ENCODE peak calls at places on chromosomes 7 and 10, in four cellular contexts. One of them, this sample, is unnamed.

GRCh38 chr7:46389131-46389530 is 468.1 kb upstream of the IGFBP3 start:
- DNase-seq in ovary: no peak
- DNase-seq in right lobe of liver: no peak
- DNase-seq in neural progenitor cell: no peak
- DNase-seq in this sample: no peak

GRCh38 chr7:42832672-42833071 is 79.2 kb downstream of the C7orf25 start:
- DNase-seq in right lobe of liver: no peak
- DNase-seq in neural progenitor cell: no peak
- DNase-seq in ovary: no peak
- DNase-seq in this sample: no peak

GRCh38 chr10:52488606-52489485 is 174.8 kb downstream of the DKK1 start:
- DNase-seq in ovary: no peak
- DNase-seq in neural progenitor cell: peak
- DNase-seq in right lobe of liver: no peak
- DNase-seq in this sample: peak

GRCh38 chr7:74587435-74588126 is 69.9 kb upstream of the GTF2I start:
- DNase-seq in neural progenitor cell: peak
- DNase-seq in right lobe of liver: peak
- DNase-seq in ovary: peak
- DNase-seq in this sample: peak

GRCh38 chr10:43304079-43304686 is 37.3 kb upstream of the RASGEF1A start:
- DNase-seq in neural progenitor cell: no peak
- DNase-seq in ovary: no peak
- DNase-seq in right lobe of liver: no peak
- DNase-seq in this sample: no peak

GRCh38 chr7:155581107-155581830 is 34.9 kb upstream of the CNPY1 start:
- DNase-seq in right lobe of liver: no peak
- DNase-seq in ovary: no peak
- DNase-seq in neural progenitor cell: no peak
- DNase-seq in this sample: no peak

GRCh38 chr7:3832199-3832598 is 531.1 kb downstream of the SDK1 start:
- DNase-seq in right lobe of liver: no peak
- DNase-seq in ovary: no peak
- DNase-seq in neural progenitor cell: no peak
- DNase-seq in this sample: no peak

GRCh38 chr10:5854178-5854570 is 35.5 kb downstream of the ANKRD16 start:
- DNase-seq in neural progenitor cell: no peak
- DNase-seq in ovary: no peak
- DNase-seq in right lobe of liver: no peak
- DNase-seq in this sample: no peak

GRCh38 chr10:68172324-68172723 is 59.6 kb downstream of the ATOH7 start:
- DNase-seq in neural progenitor cell: no peak
- DNase-seq in ovary: no peak
- DNase-seq in right lobe of liver: no peak
- DNase-seq in this sample: no peak

GRCh38 chr7:44978511-44979366 is at the start of gene MYO1G:
- DNase-seq in ovary: no peak
- DNase-seq in neural progenitor cell: no peak
- DNase-seq in right lobe of liver: peak
- DNase-seq in this sample: no peak

GRCh38 chr10:46530249-46531186 is 25.9 kb downstream of the GPRIN2 start:
- DNase-seq in right lobe of liver: peak
- DNase-seq in ovary: no peak
- DNase-seq in neural progenitor cell: no peak
- DNase-seq in this sample: peak

GRCh38 chr7:140141256-140141655 is 35.5 kb downstream of the KDM7A start:
- DNase-seq in right lobe of liver: no peak
- DNase-seq in ovary: no peak
- DNase-seq in neural progenitor cell: no peak
- DNase-seq in this sample: no peak

GRCh38 chr7:5283421-5284303 is 919 bp downstream of the SLC29A4 start:
- DNase-seq in neural progenitor cell: peak
- DNase-seq in right lobe of liver: no peak
- DNase-seq in ovary: no peak
- DNase-seq in this sample: no peak

GRCh38 chr10:132096223-132096622 is 30.5 kb downstream of the JAKMIP3 start:
- DNase-seq in right lobe of liver: no peak
- DNase-seq in ovary: no peak
- DNase-seq in neural progenitor cell: no peak
- DNase-seq in this sample: peak

GRCh38 chr10:3774814-3775670 is 10.0 kb downstream of the KLF6 start:
- DNase-seq in right lobe of liver: no peak
- DNase-seq in ovary: no peak
- DNase-seq in neural progenitor cell: no peak
- DNase-seq in this sample: peak

GRCh38 chr10:116699783-116700150 is 42.6 kb downstream of the HSPA12A start:
- DNase-seq in ovary: no peak
- DNase-seq in right lobe of liver: no peak
- DNase-seq in neural progenitor cell: peak
- DNase-seq in this sample: no peak

GRCh38 chr10:110803830-110804338 is 67.8 kb upstream of the PDCD4 start:
- DNase-seq in neural progenitor cell: peak
- DNase-seq in right lobe of liver: no peak
- DNase-seq in ovary: peak
- DNase-seq in this sample: peak

GRCh38 chr7:97130417-97131139 is 13.1 kb downstream of the SDHAF3 start:
- DNase-seq in right lobe of liver: no peak
- DNase-seq in neural progenitor cell: peak
- DNase-seq in ovary: no peak
- DNase-seq in this sample: no peak

GRCh38 chr10:89233033-89233432 is 18.5 kb downstream of the LIPA start:
- DNase-seq in right lobe of liver: no peak
- DNase-seq in ovary: no peak
- DNase-seq in neural progenitor cell: no peak
- DNase-seq in this sample: no peak

GRCh38 chr10:22570733-22571430 is 143.5 kb downstream of the PIP4K2A start:
- DNase-seq in right lobe of liver: no peak
- DNase-seq in ovary: no peak
- DNase-seq in neural progenitor cell: no peak
- DNase-seq in this sample: no peak
- H3K4me3 ChIP-seq in right lobe of liver: no peak
- H3K4me3 ChIP-seq in ovary: no peak
- H3K4me3 ChIP-seq in neural progenitor cell: no peak
- H3K4me3 ChIP-seq in this sample: no peak

GRCh38 chr7:20647908-20648776 is 32.7 kb downstream of the ABCB5 start:
- DNase-seq in ovary: no peak
- DNase-seq in neural progenitor cell: peak
- DNase-seq in right lobe of liver: no peak
- DNase-seq in this sample: peak
- TF ChIP-seq CTCF in ovary: no peak
- TF ChIP-seq CTCF in neural progenitor cell: peak
- TF ChIP-seq CTCF in right lobe of liver: no peak
- TF ChIP-seq CTCF in this sample: peak

GRCh38 chr7:95596183-95597135 is at the start of gene PDK4:
- DNase-seq in ovary: peak
- DNase-seq in right lobe of liver: peak
- DNase-seq in neural progenitor cell: peak
- DNase-seq in this sample: peak
- H3K4me3 ChIP-seq in ovary: peak
- H3K4me3 ChIP-seq in right lobe of liver: peak
- H3K4me3 ChIP-seq in neural progenitor cell: peak
- H3K4me3 ChIP-seq in this sample: peak

GRCh38 chr7:137985253-137985896 is 16.5 kb downstream of the CREB3L2 start:
- DNase-seq in neural progenitor cell: no peak
- DNase-seq in right lobe of liver: no peak
- DNase-seq in ovary: no peak
- DNase-seq in this sample: no peak

GRCh38 chr7:137987011-137987334 is 14.9 kb downstream of the CREB3L2 start:
- DNase-seq in neural progenitor cell: no peak
- DNase-seq in ovary: no peak
- DNase-seq in right lobe of liver: no peak
- DNase-seq in this sample: no peak

GRCh38 chr7:137984181-137985041 is 17.5 kb downstream of the CREB3L2 start:
- DNase-seq in right lobe of liver: no peak
- DNase-seq in ovary: no peak
- DNase-seq in neural progenitor cell: no peak
- DNase-seq in this sample: no peak

GRCh38 chr7:137986252-137987010 is 15.5 kb downstream of the CREB3L2 start:
- DNase-seq in right lobe of liver: no peak
- DNase-seq in ovary: peak
- DNase-seq in neural progenitor cell: no peak
- DNase-seq in this sample: no peak

DNA sequence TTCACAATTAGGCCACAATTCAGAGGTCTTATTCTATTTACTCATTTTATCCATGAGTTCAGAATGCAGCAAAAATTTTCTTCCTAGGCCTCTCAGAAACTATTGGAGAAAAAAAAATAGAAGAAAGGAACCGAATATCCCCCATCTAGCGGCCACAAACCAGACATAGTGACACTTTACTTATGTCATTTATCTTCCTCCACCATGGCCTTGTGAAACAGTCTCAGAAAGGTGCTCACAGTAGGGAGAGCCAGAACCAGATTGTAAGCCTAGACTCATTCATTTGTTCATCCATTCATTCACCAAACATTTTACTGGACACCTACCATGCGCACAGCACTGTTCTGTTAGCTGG is 16.0 kb downstream of the CREB3L2 start:
- DNase-seq in ovary: no peak
- DNase-seq in right lobe of liver: no peak
- DNase-seq in neural progenitor cell: no peak
- DNase-seq in this sample: no peak
- TF ChIP-seq CTCF in ovary: no peak
- TF ChIP-seq CTCF in right lobe of liver: no peak
- TF ChIP-seq CTCF in neural progenitor cell: no peak
- TF ChIP-seq CTCF in this sample: no peak

GRCh38 chr7:25181537-25181936 is 46.7 kb downstream of the NPVF start:
- DNase-seq in neural progenitor cell: no peak
- DNase-seq in right lobe of liver: no peak
- DNase-seq in ovary: no peak
- DNase-seq in this sample: no peak

GRCh38 chr7:25179771-25180591 is 48.3 kb downstream of the NPVF start:
- DNase-seq in right lobe of liver: peak
- DNase-seq in neural progenitor cell: peak
- DNase-seq in ovary: peak
- DNase-seq in this sample: peak

GRCh38 chr7:25180946-25181345 is 47.3 kb downstream of the NPVF start:
- DNase-seq in neural progenitor cell: peak
- DNase-seq in ovary: no peak
- DNase-seq in right lobe of liver: no peak
- DNase-seq in this sample: no peak

GRCh38 chr7:25180592-25180923 is 47.7 kb downstream of the NPVF start:
- DNase-seq in right lobe of liver: no peak
- DNase-seq in neural progenitor cell: no peak
- DNase-seq in ovary: no peak
- DNase-seq in this sample: no peak

GRCh38 chr7:25179325-25179724 is 49.0 kb downstream of the NPVF start:
- DNase-seq in neural progenitor cell: no peak
- DNase-seq in right lobe of liver: no peak
- DNase-seq in ovary: no peak
- DNase-seq in this sample: no peak
- H3K4me3 ChIP-seq in neural progenitor cell: peak
- H3K4me3 ChIP-seq in right lobe of liver: peak
- H3K4me3 ChIP-seq in ovary: peak
- H3K4me3 ChIP-seq in this sample: peak

GRCh38 chr10:14548474-14548873 is 217.8 kb upstream of the FRMD4A start:
- DNase-seq in right lobe of liver: no peak
- DNase-seq in ovary: no peak
- DNase-seq in neural progenitor cell: no peak
- DNase-seq in this sample: no peak

GRCh38 chr10:14549496-14549895 is 218.8 kb upstream of the FRMD4A start:
- DNase-seq in ovary: no peak
- DNase-seq in right lobe of liver: no peak
- DNase-seq in neural progenitor cell: no peak
- DNase-seq in this sample: peak

GRCh38 chr10:14548970-14549369 is 218.2 kb upstream of the FRMD4A start:
- DNase-seq in ovary: no peak
- DNase-seq in right lobe of liver: no peak
- DNase-seq in neural progenitor cell: no peak
- DNase-seq in this sample: no peak

GRCh38 chr10:14545827-14546226 is 215.1 kb upstream of the FRMD4A start:
- DNase-seq in right lobe of liver: no peak
- DNase-seq in ovary: no peak
- DNase-seq in neural progenitor cell: no peak
- DNase-seq in this sample: peak

GRCh38 chr10:14547826-14548225 is 217.1 kb upstream of the FRMD4A start:
- DNase-seq in right lobe of liver: no peak
- DNase-seq in neural progenitor cell: peak
- DNase-seq in ovary: no peak
- DNase-seq in this sample: no peak
- TF ChIP-seq CTCF in right lobe of liver: no peak
- TF ChIP-seq CTCF in neural progenitor cell: peak
- TF ChIP-seq CTCF in ovary: no peak
- TF ChIP-seq CTCF in this sample: peak

GRCh38 chr7:36486336-36486735 is 96.7 kb downstream of the ANLN start:
- DNase-seq in neural progenitor cell: no peak
- DNase-seq in ovary: no peak
- DNase-seq in right lobe of liver: no peak
- DNase-seq in this sample: no peak
- H3K4me3 ChIP-seq in neural progenitor cell: no peak
- H3K4me3 ChIP-seq in ovary: no peak
- H3K4me3 ChIP-seq in right lobe of liver: no peak
- H3K4me3 ChIP-seq in this sample: no peak

GRCh38 chr7:34165927-34166550 is 260.7 kb downstream of the BMPER start:
- DNase-seq in neural progenitor cell: peak
- DNase-seq in right lobe of liver: no peak
- DNase-seq in ovary: no peak
- DNase-seq in this sample: peak
- TF ChIP-seq CTCF in neural progenitor cell: peak
- TF ChIP-seq CTCF in right lobe of liver: peak
- TF ChIP-seq CTCF in ovary: peak
- TF ChIP-seq CTCF in this sample: peak

This sample was measured in astrocyte of the spinal cord.